ENCODE peak calls at places on chromosomes 13 and 19, in seven cellular contexts. G, J, L, M, A, O and Y are unnamed samples.

GRCh38 chr13:42946927-42947326 is 45.1 kb downstream of the EPSTI1 start:
- DNase-seq in G (no peak), J (no peak), L (peak), M (peak), A (no peak), O (no peak), Y (no peak)

GRCh38 chr19:19538077-19538764 is at the start of gene CILP2:
- DNase-seq in G (no peak), J (no peak), L (no peak), M (no peak), A (no peak), O (peak), Y (no peak)

GRCh38 chr13:42283574-42283973 is 11.6 kb downstream of the AKAP11 start:
- DNase-seq in G (no peak), J (no peak), L (no peak), M (no peak), A (no peak), O (no peak), Y (no peak)

GRCh38 chr13:99003851-99004471 is 26.1 kb upstream of the DOCK9 start:
- DNase-seq in G (no peak), J (no peak), L (no peak), M (no peak), A (no peak), O (no peak), Y (no peak)

GRCh38 chr19:54345938-54346386 is 7.0 kb upstream of the LILRA4 start:
- DNase-seq in G (no peak), J (no peak), L (no peak), M (no peak), A (no peak), O (no peak), Y (peak)

GRCh38 chr19:1069009-1069779 is 2.2 kb downstream of the ARHGAP45 start:
- DNase-seq in G (no peak), J (no peak), L (no peak), M (no peak), A (peak), O (no peak), Y (peak)

GRCh38 chr13:114142640-114143490 is 10.4 kb upstream of the RASA3 start:
- DNase-seq in G (no peak), J (no peak), L (no peak), M (no peak), A (no peak), O (no peak), Y (no peak)

GRCh38 chr13:44734204-44734707 is 158.1 kb upstream of the TSC22D1 start:
- DNase-seq in G (peak), J (no peak), L (peak), M (peak), A (peak), O (peak), Y (no peak)

GRCh38 chr13:106573279-106573831 is 5.4 kb upstream of the ARGLU1 start:
- DNase-seq in G (no peak), J (no peak), L (peak), M (peak), A (no peak), O (peak), Y (no peak)

GRCh38 chr13:101121608-101122007 is 294.7 kb downstream of the NALCN start:
- DNase-seq in G (no peak), J (no peak), L (no peak), M (no peak), A (no peak), O (no peak), Y (no peak)

GRCh38 chr19:9936151-9937000 is at the start of gene OLFM2:
- DNase-seq in G (no peak), J (no peak), L (no peak), M (no peak), A (peak), O (no peak), Y (no peak)

GRCh38 chr19:19274146-19274545 is 1.0 kb upstream of the TM6SF2 start:
- DNase-seq in G (no peak), J (no peak), L (no peak), M (no peak), A (no peak), O (no peak), Y (no peak)

GRCh38 chr19:47111081-47111589 is 2.4 kb downstream of the ZC3H4 start:
- DNase-seq in G (no peak), J (no peak), L (no peak), M (no peak), A (peak), O (no peak), Y (peak)

GRCh38 chr19:50925734-50926133 is 14.5 kb upstream of the KLK4 start:
- DNase-seq in G (no peak), J (no peak), L (peak), M (no peak), A (no peak), O (no peak), Y (no peak)

GRCh38 chr19:5609881-5610280 is 12.7 kb downstream of the SAFB2 start:
- DNase-seq in G (no peak), J (no peak), L (no peak), M (no peak), A (no peak), O (no peak), Y (no peak)

GRCh38 chr19:44848036-44848804 is 2.1 kb downstream of the NECTIN2 start:
- DNase-seq in G (no peak), J (no peak), L (peak), M (peak), A (peak), O (peak), Y (no peak)

GRCh38 chr19:56174550-56174949 is 1.3 kb upstream of the GALP start:
- DNase-seq in G (no peak), J (no peak), L (no peak), M (no peak), A (no peak), O (no peak), Y (no peak)

GRCh38 chr19:47628058-47628771 is 19.3 kb downstream of the BICRA start:
- DNase-seq in G (no peak), J (no peak), L (no peak), M (no peak), A (no peak), O (no peak), Y (no peak)

GRCh38 chr13:25172303-25172630 is 179 bp upstream of the AMER2 start:
- DNase-seq in G (no peak), J (no peak), L (no peak), M (no peak), A (no peak), O (no peak), Y (no peak)

GRCh38 chr13:95505265-95505664 is 47.3 kb upstream of the CLDN10 start:
- DNase-seq in G (no peak), J (no peak), L (no peak), M (no peak), A (no peak), O (no peak), Y (no peak)

GRCh38 chr19:8163781-8164180 is 14.4 kb upstream of the FBN3 start:
- DNase-seq in G (no peak), J (no peak), L (no peak), M (no peak), A (no peak), O (no peak), Y (no peak)

GRCh38 chr13:51453308-51453958 is 597 bp upstream of the INTS6 start:
- DNase-seq in G (peak), J (no peak), L (no peak), M (no peak), A (peak), O (no peak), Y (peak)

GRCh38 chr13:35484384-35484783 is 7.9 kb upstream of the MAB21L1 start:
- DNase-seq in G (no peak), J (no peak), L (no peak), M (no peak), A (no peak), O (peak), Y (no peak)

GRCh38 chr19:14606627-14607026 is 23.7 kb downstream of the CLEC17A start:
- DNase-seq in G (no peak), J (no peak), L (no peak), M (no peak), A (no peak), O (no peak), Y (no peak)

GRCh38 chr13:45916859-45917418 is 65.4 kb upstream of the SIAH3 start:
- DNase-seq in G (no peak), J (no peak), L (no peak), M (no peak), A (no peak), O (no peak), Y (no peak)

GRCh38 chr19:532578-533484 is 1.3 kb downstream of the CDC34 start:
- DNase-seq in G (no peak), J (peak), L (peak), M (peak), A (peak), O (peak), Y (peak)

GRCh38 chr13:110251227-110251791 is 55.6 kb downstream of the COL4A1 start:
- DNase-seq in G (no peak), J (no peak), L (no peak), M (no peak), A (no peak), O (no peak), Y (no peak)

GRCh38 chr13:57633950-57634828 is 2.6 kb downstream of the PCDH17 start:
- DNase-seq in G (no peak), J (peak), L (no peak), M (no peak), A (peak), O (no peak), Y (no peak)

GRCh38 chr13:38980628-38981078 is 10.0 kb downstream of the STOML3 start:
- DNase-seq in G (no peak), J (no peak), L (no peak), M (peak), A (no peak), O (no peak), Y (no peak)

GRCh38 chr19:35545855-35546381 is 492 bp downstream of the TMEM147 start:
- DNase-seq in G (no peak), J (no peak), L (no peak), M (no peak), A (no peak), O (peak), Y (peak)